ENCODE peak calls at places on chromosomes 3 and 15, in five cellular contexts. Z is GM23248, R is hypothalamus, U is tibial artery, Q is germinal center. W is an unnamed sample.

GRCh38 chr3:151328298-151329036 is 882 bp downstream of the P2RY13 start:
- DNase-seq in Z (peak; percentile 77), Q (peak; percentile 11), U (no peak), R (no peak), W (no peak)

GRCh38 chr15:66825731-66826130 is 123.7 kb downstream of the SMAD6 start:
- DNase-seq in U (peak; percentile 48), R (no peak), Q (no peak), Z (no peak), W (no peak)

GRCh38 chr15:92653836-92654524 is 1.6 kb downstream of the FAM174B start:
- DNase-seq in Z (no peak), R (no peak), U (no peak), Q (no peak), W (no peak)

GRCh38 chr3:12916159-12916558 is 74.8 kb upstream of the RPL32 start:
- DNase-seq in Z (no peak), U (no peak), Q (no peak), R (no peak), W (no peak)

GRCh38 chr15:95196176-95196915 is 965.0 kb downstream of the MCTP2 start:
- DNase-seq in R (no peak), U (no peak), Q (no peak), Z (no peak), W (no peak)

GRCh38 chr3:15434756-15435155 is 7.4 kb downstream of the EAF1 start:
- DNase-seq in R (no peak), U (no peak), Q (no peak), Z (peak; percentile 19), W (no peak)

GRCh38 chr3:40258555-40258954 is 51.0 kb upstream of the EIF1B start:
- DNase-seq in Z (peak; percentile 75), U (no peak), Q (no peak), R (no peak), W (no peak)

GRCh38 chr3:39644176-39644575 is 165.2 kb upstream of the MYRIP start:
- DNase-seq in Z (peak; percentile 86), U (no peak), R (no peak), Q (no peak), W (no peak)